ENCODE peak calls at places on chromosomes 6 and 20, in nine cellular contexts. One of them, this sample, is unnamed.

GRCh38 chr6:20583447-20583806 is 49.2 kb downstream of the CDKAL1 start:
- DNase-seq in neuronal stem cell: no peak
- DNase-seq in kidney glomerular epithelial cell: no peak
- DNase-seq in KG1: no peak
- DNase-seq in nephron progenitor cell: no peak
- DNase-seq in cardiac fibroblast: no peak
- DNase-seq in T-helper 17 cell: no peak
- DNase-seq in activated T-cell treated with anti-CD3 and anti-CD28 coated beads, Interleukin-2, amount 50 U/mL, for 24 hours: no peak
- DNase-seq in mesothelial cell of epicardium: no peak
- DNase-seq in this sample: no peak

GRCh38 chr6:169341706-169342105 is 88.1 kb upstream of the THBS2 start:
- DNase-seq in neuronal stem cell: no peak
- DNase-seq in kidney glomerular epithelial cell: no peak
- DNase-seq in KG1: no peak
- DNase-seq in nephron progenitor cell: no peak
- DNase-seq in cardiac fibroblast: no peak
- DNase-seq in T-helper 17 cell: no peak
- DNase-seq in activated T-cell treated with anti-CD3 and anti-CD28 coated beads, Interleukin-2, amount 50 U/mL, for 24 hours: no peak
- DNase-seq in mesothelial cell of epicardium: no peak
- DNase-seq in this sample: no peak

GRCh38 chr20:11103866-11104265 is 430.1 kb upstream of the JAG1 start:
- DNase-seq in neuronal stem cell: no peak
- DNase-seq in kidney glomerular epithelial cell: no peak
- DNase-seq in KG1: no peak
- DNase-seq in nephron progenitor cell: no peak
- DNase-seq in cardiac fibroblast: peak; percentile 76
- DNase-seq in T-helper 17 cell: no peak
- DNase-seq in activated T-cell treated with anti-CD3 and anti-CD28 coated beads, Interleukin-2, amount 50 U/mL, for 24 hours: no peak
- DNase-seq in mesothelial cell of epicardium: no peak
- DNase-seq in this sample: no peak

GRCh38 chr6:79713701-79714322 is 82.7 kb downstream of the SH3BGRL2 start:
- DNase-seq in neuronal stem cell: peak; percentile 44
- DNase-seq in kidney glomerular epithelial cell: peak; percentile 28
- DNase-seq in KG1: no peak
- DNase-seq in nephron progenitor cell: peak; percentile 65
- DNase-seq in cardiac fibroblast: peak; percentile 57
- DNase-seq in T-helper 17 cell: peak; percentile 22
- DNase-seq in activated T-cell treated with anti-CD3 and anti-CD28 coated beads, Interleukin-2, amount 50 U/mL, for 24 hours: peak; percentile 38
- DNase-seq in mesothelial cell of epicardium: no peak
- DNase-seq in this sample: peak; percentile 54

GRCh38 chr20:3068075-3068474 is 3.3 kb upstream of the OXT start:
- DNase-seq in neuronal stem cell: no peak
- DNase-seq in kidney glomerular epithelial cell: no peak
- DNase-seq in KG1: no peak
- DNase-seq in nephron progenitor cell: no peak
- DNase-seq in cardiac fibroblast: no peak
- DNase-seq in T-helper 17 cell: no peak
- DNase-seq in activated T-cell treated with anti-CD3 and anti-CD28 coated beads, Interleukin-2, amount 50 U/mL, for 24 hours: no peak
- DNase-seq in mesothelial cell of epicardium: no peak
- DNase-seq in this sample: no peak

GRCh38 chr20:19583532-19584175 is 174.4 kb upstream of the RIN2 start:
- DNase-seq in neuronal stem cell: peak; percentile 82
- DNase-seq in kidney glomerular epithelial cell: peak; percentile 32
- DNase-seq in KG1: peak; percentile 62
- DNase-seq in nephron progenitor cell: peak; percentile 91
- DNase-seq in cardiac fibroblast: peak; percentile 44
- DNase-seq in T-helper 17 cell: no peak
- DNase-seq in activated T-cell treated with anti-CD3 and anti-CD28 coated beads, Interleukin-2, amount 50 U/mL, for 24 hours: peak; percentile 58
- DNase-seq in mesothelial cell of epicardium: peak; percentile 34
- DNase-seq in this sample: peak; percentile 73

GRCh38 chr20:50052550-50052949 is 60.4 kb downstream of the UBE2V1 start:
- DNase-seq in neuronal stem cell: no peak
- DNase-seq in kidney glomerular epithelial cell: no peak
- DNase-seq in KG1: no peak
- DNase-seq in nephron progenitor cell: no peak
- DNase-seq in cardiac fibroblast: no peak
- DNase-seq in T-helper 17 cell: no peak
- DNase-seq in activated T-cell treated with anti-CD3 and anti-CD28 coated beads, Interleukin-2, amount 50 U/mL, for 24 hours: no peak
- DNase-seq in mesothelial cell of epicardium: no peak
- DNase-seq in this sample: no peak

GRCh38 chr6:38713812-38714211 is 1.3 kb upstream of the DNAH8 start:
- DNase-seq in neuronal stem cell: no peak
- DNase-seq in kidney glomerular epithelial cell: no peak
- DNase-seq in KG1: peak; percentile 19
- DNase-seq in nephron progenitor cell: no peak
- DNase-seq in cardiac fibroblast: no peak
- DNase-seq in T-helper 17 cell: peak; percentile 7
- DNase-seq in activated T-cell treated with anti-CD3 and anti-CD28 coated beads, Interleukin-2, amount 50 U/mL, for 24 hours: peak; percentile 62
- DNase-seq in mesothelial cell of epicardium: no peak
- DNase-seq in this sample: no peak

GRCh38 chr6:84066536-84066935 is 33.0 kb downstream of the MRAP2 start:
- DNase-seq in neuronal stem cell: no peak
- DNase-seq in kidney glomerular epithelial cell: no peak
- DNase-seq in KG1: no peak
- DNase-seq in nephron progenitor cell: no peak
- DNase-seq in cardiac fibroblast: no peak
- DNase-seq in T-helper 17 cell: no peak
- DNase-seq in activated T-cell treated with anti-CD3 and anti-CD28 coated beads, Interleukin-2, amount 50 U/mL, for 24 hours: no peak
- DNase-seq in mesothelial cell of epicardium: no peak
- DNase-seq in this sample: no peak

GRCh38 chr20:39109933-39110818 is 148.0 kb downstream of the DHX35 start:
- DNase-seq in neuronal stem cell: no peak
- DNase-seq in kidney glomerular epithelial cell: no peak
- DNase-seq in KG1: no peak
- DNase-seq in nephron progenitor cell: no peak
- DNase-seq in cardiac fibroblast: no peak
- DNase-seq in T-helper 17 cell: no peak
- DNase-seq in activated T-cell treated with anti-CD3 and anti-CD28 coated beads, Interleukin-2, amount 50 U/mL, for 24 hours: no peak
- DNase-seq in mesothelial cell of epicardium: no peak
- DNase-seq in this sample: no peak

GRCh38 chr6:160035241-160035640 is 66.4 kb downstream of the IGF2R start:
- DNase-seq in neuronal stem cell: no peak
- DNase-seq in kidney glomerular epithelial cell: no peak
- DNase-seq in KG1: no peak
- DNase-seq in nephron progenitor cell: no peak
- DNase-seq in cardiac fibroblast: no peak
- DNase-seq in T-helper 17 cell: no peak
- DNase-seq in activated T-cell treated with anti-CD3 and anti-CD28 coated beads, Interleukin-2, amount 50 U/mL, for 24 hours: no peak
- DNase-seq in mesothelial cell of epicardium: no peak
- DNase-seq in this sample: no peak

GRCh38 chr6:14001329-14002012 is 76.7 kb downstream of the RNF182 start:
- DNase-seq in neuronal stem cell: no peak
- DNase-seq in kidney glomerular epithelial cell: peak; percentile 69
- DNase-seq in KG1: no peak
- DNase-seq in nephron progenitor cell: no peak
- DNase-seq in cardiac fibroblast: peak; percentile 79
- DNase-seq in T-helper 17 cell: no peak
- DNase-seq in activated T-cell treated with anti-CD3 and anti-CD28 coated beads, Interleukin-2, amount 50 U/mL, for 24 hours: no peak
- DNase-seq in mesothelial cell of epicardium: no peak
- DNase-seq in this sample: no peak

GRCh38 chr6:28634758-28635546 is 109.3 kb downstream of the GPX5 start:
- DNase-seq in neuronal stem cell: no peak
- DNase-seq in kidney glomerular epithelial cell: no peak
- DNase-seq in KG1: no peak
- DNase-seq in nephron progenitor cell: peak; percentile 59
- DNase-seq in cardiac fibroblast: peak; percentile 20
- DNase-seq in T-helper 17 cell: no peak
- DNase-seq in activated T-cell treated with anti-CD3 and anti-CD28 coated beads, Interleukin-2, amount 50 U/mL, for 24 hours: no peak
- DNase-seq in mesothelial cell of epicardium: no peak
- DNase-seq in this sample: peak; percentile 61

GRCh38 chr6:141464490-141464889 is 668.2 kb upstream of the GJE1 start:
- DNase-seq in neuronal stem cell: no peak
- DNase-seq in kidney glomerular epithelial cell: peak; percentile 43
- DNase-seq in KG1: no peak
- DNase-seq in nephron progenitor cell: no peak
- DNase-seq in cardiac fibroblast: peak; percentile 86
- DNase-seq in T-helper 17 cell: no peak
- DNase-seq in activated T-cell treated with anti-CD3 and anti-CD28 coated beads, Interleukin-2, amount 50 U/mL, for 24 hours: no peak
- DNase-seq in mesothelial cell of epicardium: no peak
- DNase-seq in this sample: no peak

GRCh38 chr6:160137989-160138835 is 16.6 kb downstream of the SLC22A1 start:
- DNase-seq in neuronal stem cell: peak; percentile 31
- DNase-seq in kidney glomerular epithelial cell: peak; percentile 83
- DNase-seq in KG1: peak; percentile 20
- DNase-seq in nephron progenitor cell: peak; percentile 64
- DNase-seq in cardiac fibroblast: peak; percentile 79
- DNase-seq in T-helper 17 cell: peak; percentile 53
- DNase-seq in activated T-cell treated with anti-CD3 and anti-CD28 coated beads, Interleukin-2, amount 50 U/mL, for 24 hours: peak; percentile 70
- DNase-seq in mesothelial cell of epicardium: no peak
- DNase-seq in this sample: peak; percentile 64

GRCh38 chr20:53146201-53146891 is 174.2 kb downstream of the TSHZ2 start:
- DNase-seq in neuronal stem cell: no peak
- DNase-seq in kidney glomerular epithelial cell: no peak
- DNase-seq in KG1: no peak
- DNase-seq in nephron progenitor cell: no peak
- DNase-seq in cardiac fibroblast: no peak
- DNase-seq in T-helper 17 cell: no peak
- DNase-seq in activated T-cell treated with anti-CD3 and anti-CD28 coated beads, Interleukin-2, amount 50 U/mL, for 24 hours: peak; percentile 62
- DNase-seq in mesothelial cell of epicardium: no peak
- DNase-seq in this sample: no peak

GRCh38 chr6:169158182-169158573 is 95.5 kb downstream of the THBS2 start:
- DNase-seq in neuronal stem cell: no peak
- DNase-seq in kidney glomerular epithelial cell: no peak
- DNase-seq in KG1: no peak
- DNase-seq in nephron progenitor cell: no peak
- DNase-seq in cardiac fibroblast: peak; percentile 97
- DNase-seq in T-helper 17 cell: no peak
- DNase-seq in activated T-cell treated with anti-CD3 and anti-CD28 coated beads, Interleukin-2, amount 50 U/mL, for 24 hours: no peak
- DNase-seq in mesothelial cell of epicardium: no peak
- DNase-seq in this sample: peak; percentile 6

GRCh38 chr6:129402244-129402643 is 307.7 kb downstream of the ARHGAP18 start:
- DNase-seq in neuronal stem cell: no peak
- DNase-seq in kidney glomerular epithelial cell: no peak
- DNase-seq in KG1: no peak
- DNase-seq in nephron progenitor cell: no peak
- DNase-seq in cardiac fibroblast: no peak
- DNase-seq in T-helper 17 cell: no peak
- DNase-seq in activated T-cell treated with anti-CD3 and anti-CD28 coated beads, Interleukin-2, amount 50 U/mL, for 24 hours: no peak
- DNase-seq in mesothelial cell of epicardium: no peak
- DNase-seq in this sample: no peak

GRCh38 chr20:55417797-55418196 is 587.5 kb downstream of the CBLN4 start:
- DNase-seq in neuronal stem cell: no peak
- DNase-seq in kidney glomerular epithelial cell: no peak
- DNase-seq in KG1: no peak
- DNase-seq in nephron progenitor cell: no peak
- DNase-seq in cardiac fibroblast: no peak
- DNase-seq in T-helper 17 cell: no peak
- DNase-seq in activated T-cell treated with anti-CD3 and anti-CD28 coated beads, Interleukin-2, amount 50 U/mL, for 24 hours: no peak
- DNase-seq in mesothelial cell of epicardium: no peak
- DNase-seq in this sample: no peak

GRCh38 chr6:110422444-110422822 is 7.1 kb upstream of the DDO start:
- DNase-seq in neuronal stem cell: no peak
- DNase-seq in kidney glomerular epithelial cell: no peak
- DNase-seq in KG1: peak; percentile 63
- DNase-seq in nephron progenitor cell: no peak
- DNase-seq in cardiac fibroblast: no peak
- DNase-seq in T-helper 17 cell: no peak
- DNase-seq in activated T-cell treated with anti-CD3 and anti-CD28 coated beads, Interleukin-2, amount 50 U/mL, for 24 hours: no peak
- DNase-seq in mesothelial cell of epicardium: no peak
- DNase-seq in this sample: no peak

GRCh38 chr6:42292002-42292735 is 74.5 kb upstream of the MRPS10 start:
- DNase-seq in neuronal stem cell: no peak
- DNase-seq in kidney glomerular epithelial cell: peak; percentile 37
- DNase-seq in KG1: no peak
- DNase-seq in nephron progenitor cell: no peak
- DNase-seq in cardiac fibroblast: peak; percentile 66
- DNase-seq in T-helper 17 cell: no peak
- DNase-seq in activated T-cell treated with anti-CD3 and anti-CD28 coated beads, Interleukin-2, amount 50 U/mL, for 24 hours: no peak
- DNase-seq in mesothelial cell of epicardium: no peak
- DNase-seq in this sample: no peak

GRCh38 chr6:108618623-108619152 is 58.0 kb downstream of the FOXO3 start:
- DNase-seq in neuronal stem cell: no peak
- DNase-seq in kidney glomerular epithelial cell: no peak
- DNase-seq in KG1: no peak
- DNase-seq in nephron progenitor cell: no peak
- DNase-seq in cardiac fibroblast: no peak
- DNase-seq in T-helper 17 cell: no peak
- DNase-seq in activated T-cell treated with anti-CD3 and anti-CD28 coated beads, Interleukin-2, amount 50 U/mL, for 24 hours: no peak
- DNase-seq in mesothelial cell of epicardium: no peak
- DNase-seq in this sample: no peak

GRCh38 chr6:149936743-149937142 is 5.1 kb upstream of the ULBP2 start:
- DNase-seq in neuronal stem cell: no peak
- DNase-seq in kidney glomerular epithelial cell: no peak
- DNase-seq in KG1: no peak
- DNase-seq in nephron progenitor cell: no peak
- DNase-seq in cardiac fibroblast: no peak
- DNase-seq in T-helper 17 cell: no peak
- DNase-seq in activated T-cell treated with anti-CD3 and anti-CD28 coated beads, Interleukin-2, amount 50 U/mL, for 24 hours: no peak
- DNase-seq in mesothelial cell of epicardium: no peak
- DNase-seq in this sample: no peak

GRCh38 chr20:56212071-56212470 is 36.5 kb upstream of the MC3R start:
- DNase-seq in neuronal stem cell: no peak
- DNase-seq in kidney glomerular epithelial cell: no peak
- DNase-seq in KG1: no peak
- DNase-seq in nephron progenitor cell: no peak
- DNase-seq in cardiac fibroblast: no peak
- DNase-seq in T-helper 17 cell: no peak
- DNase-seq in activated T-cell treated with anti-CD3 and anti-CD28 coated beads, Interleukin-2, amount 50 U/mL, for 24 hours: no peak
- DNase-seq in mesothelial cell of epicardium: no peak
- DNase-seq in this sample: no peak

GRCh38 chr6:156865019-156865629 is 87.9 kb downstream of the ARID1B start:
- DNase-seq in neuronal stem cell: no peak
- DNase-seq in kidney glomerular epithelial cell: no peak
- DNase-seq in KG1: no peak
- DNase-seq in nephron progenitor cell: no peak
- DNase-seq in cardiac fibroblast: no peak
- DNase-seq in T-helper 17 cell: no peak
- DNase-seq in activated T-cell treated with anti-CD3 and anti-CD28 coated beads, Interleukin-2, amount 50 U/mL, for 24 hours: no peak
- DNase-seq in mesothelial cell of epicardium: no peak
- DNase-seq in this sample: no peak

GRCh38 chr6:168916576-168917207 is 337.0 kb downstream of the THBS2 start:
- DNase-seq in neuronal stem cell: no peak
- DNase-seq in kidney glomerular epithelial cell: no peak
- DNase-seq in KG1: no peak
- DNase-seq in nephron progenitor cell: no peak
- DNase-seq in cardiac fibroblast: peak; percentile 59
- DNase-seq in T-helper 17 cell: no peak
- DNase-seq in activated T-cell treated with anti-CD3 and anti-CD28 coated beads, Interleukin-2, amount 50 U/mL, for 24 hours: no peak
- DNase-seq in mesothelial cell of epicardium: no peak
- DNase-seq in this sample: no peak

GRCh38 chr6:106446287-106446885 is 85.9 kb downstream of the CRYBG1 start:
- DNase-seq in neuronal stem cell: no peak
- DNase-seq in kidney glomerular epithelial cell: peak; percentile 77
- DNase-seq in KG1: no peak
- DNase-seq in nephron progenitor cell: no peak
- DNase-seq in cardiac fibroblast: peak; percentile 31
- DNase-seq in T-helper 17 cell: no peak
- DNase-seq in activated T-cell treated with anti-CD3 and anti-CD28 coated beads, Interleukin-2, amount 50 U/mL, for 24 hours: no peak
- DNase-seq in mesothelial cell of epicardium: no peak
- DNase-seq in this sample: no peak

GRCh38 chr6:147248859-147249258 is 44.6 kb downstream of the STXBP5 start:
- DNase-seq in neuronal stem cell: no peak
- DNase-seq in kidney glomerular epithelial cell: no peak
- DNase-seq in KG1: no peak
- DNase-seq in nephron progenitor cell: no peak
- DNase-seq in cardiac fibroblast: no peak
- DNase-seq in T-helper 17 cell: no peak
- DNase-seq in activated T-cell treated with anti-CD3 and anti-CD28 coated beads, Interleukin-2, amount 50 U/mL, for 24 hours: no peak
- DNase-seq in mesothelial cell of epicardium: no peak
- DNase-seq in this sample: no peak

GRCh38 chr6:162229093-162229492 is 498.5 kb downstream of the PRKN start:
- DNase-seq in neuronal stem cell: no peak
- DNase-seq in kidney glomerular epithelial cell: no peak
- DNase-seq in KG1: no peak
- DNase-seq in nephron progenitor cell: no peak
- DNase-seq in cardiac fibroblast: no peak
- DNase-seq in T-helper 17 cell: no peak
- DNase-seq in activated T-cell treated with anti-CD3 and anti-CD28 coated beads, Interleukin-2, amount 50 U/mL, for 24 hours: no peak
- DNase-seq in mesothelial cell of epicardium: no peak
- DNase-seq in this sample: no peak

GRCh38 chr6:97215157-97215769 is 67.8 kb downstream of the MMS22L start:
- DNase-seq in neuronal stem cell: peak; percentile 49
- DNase-seq in kidney glomerular epithelial cell: peak; percentile 64
- DNase-seq in KG1: no peak
- DNase-seq in nephron progenitor cell: peak; percentile 24
- DNase-seq in cardiac fibroblast: peak; percentile 76
- DNase-seq in T-helper 17 cell: no peak
- DNase-seq in activated T-cell treated with anti-CD3 and anti-CD28 coated beads, Interleukin-2, amount 50 U/mL, for 24 hours: no peak
- DNase-seq in mesothelial cell of epicardium: no peak
- DNase-seq in this sample: peak; percentile 60

GRCh38 chr6:157099912-157100593 is 223.3 kb downstream of the TMEM242 start:
- DNase-seq in neuronal stem cell: no peak
- DNase-seq in kidney glomerular epithelial cell: no peak
- DNase-seq in KG1: no peak
- DNase-seq in nephron progenitor cell: no peak
- DNase-seq in cardiac fibroblast: peak; percentile 73
- DNase-seq in T-helper 17 cell: peak; percentile 5
- DNase-seq in activated T-cell treated with anti-CD3 and anti-CD28 coated beads, Interleukin-2, amount 50 U/mL, for 24 hours: peak; percentile 43
- DNase-seq in mesothelial cell of epicardium: no peak
- DNase-seq in this sample: no peak

This sample was measured in HEK293T.